ENCODE peak calls at places on chromosomes 7 and 10, in five cellular contexts. C is A172; F is activated naive CD8-positive, alpha-beta T cell treated with anti-CD3 and anti-CD28 coated beads, Interleukin-2, amount 10 ng/mL, durations not matched to agents 7 days and 5 days; P is activated T-cell treated with anti-CD3 and anti-CD28 coated beads for 4 hours; T is effector memory CD8-positive, alpha-beta T cell. G is an unnamed sample.

GRCh38 chr7:32204361-32205018 is 134.3 kb upstream of the PDE1C start:
- DNase-seq in C (peak; percentile 98), F (no peak), P (no peak), T (no peak), G (peak; percentile 91)

GRCh38 chr10:127977368-127978009 is 70.6 kb downstream of the PTPRE start:
- DNase-seq in C (peak; percentile 88), F (no peak), P (no peak), T (no peak), G (no peak)

GRCh38 chr7:66859794-66860645 is 61.0 kb upstream of the TMEM248 start:
- DNase-seq in C (peak; percentile 55), F (peak; percentile 34), P (no peak), T (no peak), G (no peak)

GRCh38 chr10:110915035-110915434 is 3.9 kb downstream of the BBIP1 start:
- DNase-seq in C (no peak), F (no peak), P (no peak), T (no peak), G (no peak)

GRCh38 chr7:1015631-1016121 is 28.7 kb upstream of the GPR146 start:
- DNase-seq in C (no peak), F (no peak), P (no peak), T (no peak), G (no peak)

GRCh38 chr10:1094112-1095057 is 38.2 kb downstream of the WDR37 start:
- DNase-seq in C (no peak), F (no peak), P (no peak), T (no peak), G (no peak)

GRCh38 chr7:21945374-21946227 is at the start of gene CDCA7L:
- DNase-seq in C (peak; percentile 73), F (peak; percentile 85), P (peak; percentile 34), T (no peak), G (peak; percentile 76)

GRCh38 chr7:155386608-155387007 is 71.3 kb upstream of the EN2 start:
- DNase-seq in C (no peak), F (no peak), P (no peak), T (no peak), G (no peak)

GRCh38 chr10:43235070-43235900 is 31.6 kb downstream of the RASGEF1A start:
- DNase-seq in C (no peak), F (peak; percentile 10), P (no peak), T (no peak), G (no peak)

GRCh38 chr7:4845740-4846142 is 16.1 kb downstream of the PAPOLB start:
- DNase-seq in C (no peak), F (no peak), P (no peak), T (no peak), G (no peak)

GRCh38 chr7:29878081-29878688 is 71.9 kb downstream of the WIPF3 start:
- DNase-seq in C (peak; percentile 43), F (no peak), P (no peak), T (peak; percentile 12), G (peak; percentile 54)

GRCh38 chr10:114708717-114709352 is 50.8 kb upstream of the ABLIM1 start:
- DNase-seq in C (peak; percentile 86), F (no peak), P (no peak), T (no peak), G (peak; percentile 96)

GRCh38 chr10:117409549-117410283 is 34.5 kb upstream of the PDZD8 start:
- DNase-seq in C (no peak), F (no peak), P (no peak), T (no peak), G (no peak)

GRCh38 chr10:92244796-92245195 is 46.1 kb downstream of the CPEB3 start:
- DNase-seq in C (no peak), F (no peak), P (no peak), T (no peak), G (no peak)

GRCh38 chr7:152145853-152146466 is 120.5 kb downstream of the GALNT11 start:
- DNase-seq in C (peak; percentile 59), F (no peak), P (no peak), T (no peak), G (peak; percentile 84)

GRCh38 chr10:96673318-96674099 is 46.8 kb downstream of the PIK3AP1 start:
- DNase-seq in C (peak; percentile 57), F (no peak), P (no peak), T (peak; percentile 14), G (peak; percentile 46)

GRCh38 chr10:101830322-101831168 is 12.3 kb upstream of the OGA start:
- DNase-seq in C (no peak), F (peak; percentile 89), P (peak; percentile 91), T (peak; percentile 90), G (peak; percentile 89)

GRCh38 chr10:132834891-132835847 is 49.2 kb upstream of the NKX6-2 start:
- DNase-seq in C (no peak), F (no peak), P (no peak), T (no peak), G (no peak)

GRCh38 chr7:107435749-107436148 is 34.1 kb upstream of the GPR22 start:
- DNase-seq in C (no peak), F (no peak), P (no peak), T (no peak), G (no peak)

GRCh38 chr10:30617070-30617469 is 12.5 kb downstream of the LYZL2 start:
- DNase-seq in C (no peak), F (no peak), P (no peak), T (no peak), G (no peak)